ENCODE peak calls at places on chromosomes 16 and 17, in eight cellular contexts. M is HS-27A; N is kidney glomerular epithelial cell; P is skeletal muscle cell; X is astrocyte of the hippocampus; O is NCI-H1105; H is C1 segment of cervical spinal cord; L is stimulated activated CD4-positive, alpha-beta T cell treated with anti-CD3 and anti-CD28 coated beads, Interleukin-1b, Interleukin-23, amount 100 ng/mL, for 24 hours. D is an unnamed sample.

GRCh38 chr16:51053805-51054204 is 97.3 kb downstream of the SALL1 start:
- DNase-seq in M (no peak), N (no peak), P (no peak), X (no peak), O (no peak), H (no peak), L (no peak), D (no peak)

GRCh38 chr16:58021661-58022551 is 3.6 kb upstream of the MMP15 start:
- DNase-seq in M (no peak), N (no peak), P (no peak), X (peak; percentile 65), O (no peak), H (no peak), L (no peak), D (peak; percentile 21)

GRCh38 chr16:70750893-70751467 is 50.0 kb downstream of the VAC14 start:
- DNase-seq in M (no peak), N (peak; percentile 85), P (peak; percentile 91), X (peak; percentile 59), O (no peak), H (no peak), L (no peak), D (peak; percentile 85)

GRCh38 chr17:48555616-48556533 is 11.0 kb upstream of the HOXB2 start:
- DNase-seq in M (no peak), N (no peak), P (no peak), X (peak; percentile 76), O (peak; percentile 30), H (no peak), L (no peak), D (no peak)

GRCh38 chr16:84315422-84315821 is 20.7 kb downstream of the WFDC1 start:
- DNase-seq in M (no peak), N (no peak), P (no peak), X (no peak), O (no peak), H (no peak), L (no peak), D (no peak)

GRCh38 chr16:50884066-50884860 is 142.4 kb downstream of the CYLD start:
- DNase-seq in M (no peak), N (no peak), P (no peak), X (no peak), O (no peak), H (no peak), L (peak; percentile 12), D (no peak)

GRCh38 chr16:78437352-78437968 is 338.0 kb downstream of the WWOX start:
- DNase-seq in M (no peak), N (no peak), P (no peak), X (peak; percentile 33), O (no peak), H (no peak), L (peak; percentile 16), D (peak; percentile 23)

GRCh38 chr16:88978608-88979346 is 1.8 kb upstream of the CBFA2T3 start:
- DNase-seq in M (no peak), N (no peak), P (no peak), X (no peak), O (no peak), H (no peak), L (no peak), D (no peak)

GRCh38 chr17:47810901-47811635 is 10.5 kb downstream of the OSBPL7 start:
- DNase-seq in M (no peak), N (no peak), P (no peak), X (peak; percentile 21), O (no peak), H (no peak), L (no peak), D (peak; percentile 16)

GRCh38 chr16:27253526-27253930 is 15.0 kb downstream of the NSMCE1 start:
- DNase-seq in M (no peak), N (peak; percentile 75), P (peak; percentile 65), X (peak; percentile 82), O (no peak), H (no peak), L (no peak), D (no peak)

GRCh38 chr17:51585514-51586104 is 325.3 kb downstream of the UTP18 start:
- DNase-seq in M (no peak), N (peak; percentile 1), P (no peak), X (peak; percentile 42), O (no peak), H (no peak), L (no peak), D (no peak)

GRCh38 chr16:3188925-3189825 is 1.2 kb downstream of the OR1F1 start:
- DNase-seq in M (no peak), N (peak; percentile 33), P (no peak), X (peak; percentile 69), O (no peak), H (no peak), L (peak; percentile 64), D (no peak)

GRCh38 chr16:80084614-80085013 is 456.2 kb upstream of the DYNLRB2 start:
- DNase-seq in M (no peak), N (peak; percentile 60), P (no peak), X (peak; percentile 69), O (no peak), H (peak; percentile 1), L (no peak), D (no peak)

GRCh38 chr17:42407289-42407836 is 15.7 kb downstream of the CAVIN1 start:
- DNase-seq in M (no peak), N (peak; percentile 56), P (no peak), X (peak; percentile 90), O (peak; percentile 79), H (peak; percentile 36), L (no peak), D (peak; percentile 89)

GRCh38 chr17:78789663-78790181 is 7.6 kb upstream of the CYTH1 start:
- DNase-seq in M (no peak), N (no peak), P (peak; percentile 31), X (peak; percentile 91), O (peak; percentile 62), H (no peak), L (no peak), D (peak; percentile 72)

GRCh38 chr17:57975044-57975443 is 13.0 kb downstream of the VEZF1 start:
- DNase-seq in M (no peak), N (no peak), P (peak; percentile 65), X (peak; percentile 34), O (no peak), H (no peak), L (no peak), D (no peak)

GRCh38 chr16:75272097-75272548 is 20.7 kb upstream of the BCAR1 start:
- DNase-seq in M (no peak), N (no peak), P (no peak), X (peak; percentile 53), O (no peak), H (no peak), L (no peak), D (no peak)

GRCh38 chr16:69302301-69302700 is 8.8 kb upstream of the VPS4A start:
- DNase-seq in M (no peak), N (no peak), P (no peak), X (no peak), O (no peak), H (no peak), L (no peak), D (peak; percentile 3)

GRCh38 chr16:4477966-4478365 is 1.8 kb downstream of the HMOX2 start:
- DNase-seq in M (no peak), N (peak; percentile 49), P (no peak), X (peak; percentile 77), O (no peak), H (no peak), L (no peak), D (no peak)

GRCh38 chr16:84286568-84287220 is 8.0 kb upstream of the WFDC1 start:
- DNase-seq in M (no peak), N (peak; percentile 5), P (no peak), X (no peak), O (no peak), H (no peak), L (no peak), D (peak; percentile 53)

GRCh38 chr17:80770881-80771611 is 220.6 kb upstream of the CHMP6 start:
- DNase-seq in M (no peak), N (no peak), P (no peak), X (no peak), O (no peak), H (no peak), L (no peak), D (no peak)

GRCh38 chr16:27302126-27302525 is 11.6 kb upstream of the IL4R start:
- DNase-seq in M (no peak), N (no peak), P (no peak), X (no peak), O (no peak), H (no peak), L (no peak), D (no peak)

GRCh38 chr16:88367560-88367959 is 15.2 kb upstream of the ZNF469 start:
- DNase-seq in M (no peak), N (no peak), P (no peak), X (no peak), O (no peak), H (no peak), L (no peak), D (peak; percentile 9)

GRCh38 chr16:333406-334094 is 19.0 kb downstream of the AXIN1 start:
- DNase-seq in M (no peak), N (no peak), P (no peak), X (no peak), O (no peak), H (no peak), L (no peak), D (no peak)

GRCh38 chr17:57356153-57356721 is 99.9 kb downstream of the MSI2 start:
- DNase-seq in M (no peak), N (no peak), P (no peak), X (peak; percentile 26), O (no peak), H (no peak), L (no peak), D (no peak)

GRCh38 chr16:66115373-66115772 is 251.1 kb upstream of the CDH5 start:
- DNase-seq in M (no peak), N (no peak), P (no peak), X (no peak), O (no peak), H (no peak), L (no peak), D (no peak)

GRCh38 chr16:719815-720506 is 985 bp upstream of the ANTKMT start:
- DNase-seq in M (no peak), N (no peak), P (no peak), X (no peak), O (no peak), H (no peak), L (no peak), D (no peak)

GRCh38 chr17:45294506-45294905 is 22.3 kb downstream of the MAP3K14 start:
- DNase-seq in M (peak; percentile 72), N (no peak), P (peak; percentile 53), X (peak; percentile 95), O (no peak), H (no peak), L (no peak), D (peak; percentile 57)

GRCh38 chr17:79844869-79845600 is 5.8 kb upstream of the CBX4 start:
- DNase-seq in M (no peak), N (no peak), P (no peak), X (peak; percentile 59), O (no peak), H (no peak), L (no peak), D (peak; percentile 84)

GRCh38 chr16:79571065-79571697 is 29.4 kb downstream of the MAF start:
- DNase-seq in M (no peak), N (no peak), P (no peak), X (no peak), O (no peak), H (no peak), L (no peak), D (peak; percentile 40)

GRCh38 chr16:22397459-22397858 is 23.0 kb upstream of the CDR2 start:
- DNase-seq in M (peak; percentile 86), N (peak; percentile 78), P (peak; percentile 79), X (peak; percentile 95), O (no peak), H (no peak), L (no peak), D (no peak)

GRCh38 chr16:89720859-89721643 is at the start of the genes VPS9D1 and ZNF276:
- DNase-seq in M (no peak), N (peak; percentile 69), P (no peak), X (peak; percentile 92), O (peak; percentile 55), H (peak; percentile 88), L (peak; percentile 85), D (peak; percentile 89)

GRCh38 chr16:69301861-69302260 is 9.3 kb upstream of the VPS4A start:
- DNase-seq in M (no peak), N (no peak), P (no peak), X (no peak), O (no peak), H (no peak), L (no peak), D (no peak)

GRCh38 chr17:40535924-40536717 is 29.2 kb downstream of the CCR7 start:
- DNase-seq in M (no peak), N (no peak), P (no peak), X (no peak), O (no peak), H (no peak), L (no peak), D (peak; percentile 79)

D was measured in heart left ventricle.